ENCODE peak calls at places on chromosome 20, in four cellular contexts. N, O, P and X are unnamed samples.

GRCh38 chr20:37943033-37943432 is 40.1 kb downstream of the VSTM2L start:
- DNase-seq in N (no peak), O (no peak), P (no peak), X (no peak)

GRCh38 chr20:45470262-45470931 is 844 bp downstream of the WFDC2 start:
- DNase-seq in N (no peak), P (no peak), O (no peak), X (no peak)

GRCh38 chr20:44309763-44310663 is 989 bp downstream of the FITM2 start:
- DNase-seq in P (no peak), N (peak; percentile 68), O (peak; percentile 58), X (no peak)

GRCh38 chr20:31923388-31924271 is 28.2 kb downstream of the PDRG1 start:
- DNase-seq in O (no peak), P (peak; percentile 47), N (no peak), X (no peak)

GRCh38 chr20:35660122-35660937 is 4.4 kb downstream of the CPNE1 start:
- DNase-seq in O (no peak), N (no peak), P (no peak), X (no peak)

GRCh38 chr20:52747736-52748135 is 224.4 kb upstream of the TSHZ2 start:
- DNase-seq in O (no peak), N (peak; percentile 2), P (no peak), X (no peak)

GRCh38 chr20:12723811-12724210 is 285.0 kb upstream of the SPTLC3 start:
- DNase-seq in N (no peak), O (no peak), P (no peak), X (no peak)

GRCh38 chr20:31550099-31550498 is 35.9 kb downstream of the HM13 start:
- DNase-seq in O (no peak), P (no peak), N (no peak), X (no peak)

GRCh38 chr20:47868744-47869143 is 83.5 kb upstream of the SULF2 start:
- DNase-seq in P (no peak), O (no peak), N (no peak), X (no peak)

GRCh38 chr20:25005661-25006060 is 13.1 kb upstream of the APMAP start:
- DNase-seq in O (no peak), P (no peak), N (no peak), X (no peak)

GRCh38 chr20:45919951-45920794 is 8.2 kb upstream of the PLTP start:
- DNase-seq in P (no peak), O (peak; percentile 75), N (no peak), X (no peak)

GRCh38 chr20:47886454-47887041 is 101.3 kb upstream of the SULF2 start:
- DNase-seq in O (no peak), N (no peak), P (no peak), X (no peak)

GRCh38 chr20:45306431-45306982 is at the start of gene RBPJL:
- DNase-seq in P (no peak), O (no peak), N (peak; percentile 61), X (no peak)

GRCh38 chr20:18223399-18223798 is 64.9 kb upstream of the ZNF133 start:
- DNase-seq in O (no peak), P (no peak), N (no peak), X (no peak)

GRCh38 chr20:32792316-32792715 is 27.4 kb upstream of the MAPRE1 start:
- DNase-seq in O (peak; percentile 23), P (peak; percentile 53), N (no peak), X (no peak)

GRCh38 chr20:46928580-46929132 is 34.0 kb downstream of the EYA2 start:
- DNase-seq in N (no peak), P (no peak), O (peak; percentile 58), X (no peak)

GRCh38 chr20:56348306-56348695 is 10.5 kb upstream of the FAM210B start:
- DNase-seq in P (no peak), N (no peak), O (no peak), X (no peak)

GRCh38 chr20:60427516-60427915 is 469.3 kb downstream of the CDH26 start:
- DNase-seq in O (no peak), N (no peak), P (no peak), X (no peak)

GRCh38 chr20:10777713-10778112 is 103.9 kb upstream of the JAG1 start:
- DNase-seq in N (no peak), P (no peak), O (no peak), X (no peak)

GRCh38 chr20:38870733-38871559 is 55.3 kb upstream of the FAM83D start:
- DNase-seq in N (peak; percentile 54), O (peak; percentile 1), P (no peak), X (peak; percentile 58)

GRCh38 chr20:31675828-31676533 is 38.3 kb downstream of the COX4I2 start:
- DNase-seq in P (no peak), N (peak; percentile 97), O (peak; percentile 25), X (no peak)

GRCh38 chr20:24066075-24066700 is 77.6 kb upstream of the GGTLC1 start:
- DNase-seq in O (no peak), N (no peak), P (no peak), X (no peak)

GRCh38 chr20:36802326-36803223 is 29.0 kb upstream of the DSN1 start:
- DNase-seq in O (peak; percentile 90), P (no peak), N (no peak), X (peak; percentile 38)

GRCh38 chr20:56911946-56912345 is 282.8 kb downstream of the TFAP2C start:
- DNase-seq in P (no peak), O (no peak), N (no peak), X (no peak)

GRCh38 chr20:40019510-40019909 is 669.5 kb downstream of the MAFB start:
- DNase-seq in N (no peak), P (no peak), O (no peak), X (no peak)

GRCh38 chr20:9332783-9333482 is 181.5 kb upstream of the LAMP5 start:
- DNase-seq in P (no peak), O (no peak), N (no peak), X (no peak)

GRCh38 chr20:41187668-41188067 is 50.3 kb downstream of the PLCG1 start:
- DNase-seq in P (no peak), N (no peak), O (no peak), X (no peak)

GRCh38 chr20:7449269-7449668 is 491.0 kb downstream of the HAO1 start:
- DNase-seq in N (no peak), O (no peak), P (no peak), X (no peak)

GRCh38 chr20:45254867-45255266 is 503 bp upstream of the SLPI start:
- DNase-seq in O (peak; percentile 9), P (no peak), N (no peak), X (peak; percentile 39)

GRCh38 chr20:31355981-31356380 is 12.4 kb upstream of the DEFB118 start:
- DNase-seq in O (no peak), N (no peak), P (no peak), X (no peak)

GRCh38 chr20:571754-572331 is 28.3 kb upstream of the CSNK2A1 start:
- DNase-seq in N (peak; percentile 32), P (no peak), O (no peak), X (no peak)

GRCh38 chr20:309841-310644 is 12.7 kb downstream of the ZCCHC3 start:
- DNase-seq in P (no peak), O (peak; percentile 99), N (peak; percentile 29), X (no peak)

GRCh38 chr20:57594092-57594911 is 25.9 kb downstream of the ZBP1 start:
- DNase-seq in P (no peak), O (peak; percentile 8), N (peak; percentile 75), X (peak; percentile 69)

GRCh38 chr20:53839423-53840176 is 230.8 kb downstream of the BCAS1 start:
- DNase-seq in O (no peak), P (peak; percentile 96), N (no peak), X (no peak)

GRCh38 chr20:59808729-59809381 is 124.6 kb downstream of the SYCP2 start:
- DNase-seq in P (no peak), N (no peak), O (no peak), X (no peak)

DNA sequence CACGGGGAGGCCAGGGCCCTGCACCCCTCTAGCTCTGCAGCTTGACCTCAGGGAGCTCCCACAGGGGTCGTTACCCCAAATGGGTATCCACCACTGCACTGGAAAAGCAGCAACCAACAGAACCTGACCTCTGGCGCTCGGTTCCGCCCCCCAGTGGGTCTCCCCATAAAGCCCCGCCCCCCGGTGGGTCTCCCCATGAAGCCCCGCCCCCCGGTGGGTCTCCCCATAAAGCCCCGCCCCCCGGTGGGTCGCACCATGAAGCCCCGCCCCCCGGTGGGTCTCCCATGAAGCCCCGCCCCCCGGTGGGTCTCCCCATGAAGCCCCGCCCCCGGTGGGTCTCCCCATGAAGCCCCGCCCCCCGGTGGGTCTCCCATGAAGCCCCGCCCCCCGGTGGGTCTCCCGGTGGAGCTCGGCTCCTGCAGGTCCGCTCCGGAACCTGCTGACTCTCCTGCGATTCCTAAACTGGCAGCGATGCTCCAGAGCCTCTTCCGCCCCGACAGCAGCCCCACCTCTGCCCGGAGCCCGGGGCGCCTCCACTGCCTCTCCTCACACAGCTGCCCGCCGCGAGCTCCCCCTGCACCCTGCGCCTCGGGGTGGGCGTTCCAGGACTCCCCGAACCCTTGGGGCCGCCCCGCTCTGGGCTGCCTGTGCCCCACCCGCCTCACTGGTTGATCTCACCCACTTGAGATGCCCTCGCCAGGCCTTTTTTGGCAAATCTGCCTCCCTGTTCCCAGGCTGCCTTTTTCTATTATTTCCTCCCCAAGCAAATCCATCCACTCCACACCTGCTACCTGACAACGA is 12.1 kb downstream of the SLC2A4RG start:
- DNase-seq in P (no peak), O (no peak), N (peak; percentile 24), X (no peak)
- TF ChIP-seq ELK1 in P (no peak), O (no peak), N (no peak), X (no peak)

GRCh38 chr20:19321176-19321575 is 108.7 kb downstream of the SLC24A3 start:
- DNase-seq in O (no peak), P (no peak), N (no peak), X (no peak)
- H3K27ac ChIP-seq in O (no peak overlapping the region), P (no peak overlapping the region), N (no peak overlapping the region), X (no peak overlapping the region)

GRCh38 chr20:50758992-50759391 is 27.6 kb downstream of the PARD6B start:
- DNase-seq in O (no peak), P (no peak), N (no peak), X (no peak)

GRCh38 chr20:50758469-50758868 is 27.1 kb downstream of the PARD6B start:
- DNase-seq in O (peak; percentile 24), N (no peak), P (no peak), X (no peak)

GRCh38 chr20:50759678-50760077 is 28.3 kb downstream of the PARD6B start:
- DNase-seq in P (no peak), O (no peak), N (no peak), X (no peak)

GRCh38 chr20:50754420-50754819 is 23.0 kb downstream of the PARD6B start:
- DNase-seq in O (no peak), P (no peak), N (no peak), X (no peak)

GRCh38 chr20:50756447-50756846 is 25.1 kb downstream of the PARD6B start:
- DNase-seq in N (no peak), O (no peak), P (no peak), X (no peak)
- TF ChIP-seq ELK1 in N (no peak), O (no peak), P (no peak), X (no peak)

GRCh38 chr20:64186071-64186598 is 21.9 kb downstream of the MYT1 start:
- DNase-seq in P (no peak), O (no peak), N (no peak), X (no peak)

GRCh38 chr20:64189530-64189966 is 25.3 kb downstream of the MYT1 start:
- DNase-seq in P (no peak), O (no peak), N (no peak), X (no peak)

GRCh38 chr20:64188682-64189529 is 24.7 kb downstream of the MYT1 start:
- DNase-seq in O (peak; percentile 69), P (no peak), N (no peak), X (peak; percentile 65)

GRCh38 chr20:64189986-64190385 is 25.7 kb downstream of the MYT1 start:
- DNase-seq in P (no peak), N (no peak), O (no peak), X (no peak)

GRCh38 chr20:64188071-64188470 is 23.8 kb downstream of the MYT1 start:
- DNase-seq in P (no peak), O (no peak), N (no peak), X (no peak)
- H3K27ac ChIP-seq in P (no peak overlapping the region), O (no peak overlapping the region), N (no peak overlapping the region), X (no peak overlapping the region)